ENCODE peak calls at places on chromosomes 4 and X, in five cellular contexts. One of them, this sample, is unnamed.

GRCh38 chr4:139154538-139154937 is 22.5 kb downstream of the ELF2 start:
- ATAC-seq in heart left ventricle: no peak
- ATAC-seq in HCT116: no peak
- ATAC-seq in lower lobe of right lung: no peak
- ATAC-seq in upper lobe of right lung: no peak
- ATAC-seq in this sample: no peak

GRCh38 chr4:2932561-2932950 is 30.6 kb downstream of the NOP14 start:
- ATAC-seq in heart left ventricle: no peak
- ATAC-seq in HCT116: no peak
- ATAC-seq in lower lobe of right lung: no peak
- ATAC-seq in upper lobe of right lung: no peak
- ATAC-seq in this sample: no peak

GRCh38 chr4:8089862-8090261 is 68.8 kb downstream of the ABLIM2 start:
- ATAC-seq in heart left ventricle: peak; percentile 35
- ATAC-seq in HCT116: no peak
- ATAC-seq in lower lobe of right lung: no peak
- ATAC-seq in upper lobe of right lung: peak; percentile 32
- ATAC-seq in this sample: peak; percentile 25

GRCh38 chr4:39166670-39167069 is 15.7 kb upstream of the WDR19 start:
- ATAC-seq in heart left ventricle: no peak
- ATAC-seq in HCT116: no peak
- ATAC-seq in lower lobe of right lung: no peak
- ATAC-seq in upper lobe of right lung: no peak
- ATAC-seq in this sample: no peak

GRCh38 chr4:112735474-112735951 is 98.6 kb downstream of the LARP7 start:
- ATAC-seq in heart left ventricle: no peak
- ATAC-seq in HCT116: no peak
- ATAC-seq in lower lobe of right lung: no peak
- ATAC-seq in upper lobe of right lung: no peak
- ATAC-seq in this sample: no peak

GRCh38 chr4:48557478-48557877 is 67.4 kb downstream of the ZAR1 start:
- ATAC-seq in heart left ventricle: no peak
- ATAC-seq in HCT116: peak; percentile 60
- ATAC-seq in lower lobe of right lung: no peak
- ATAC-seq in upper lobe of right lung: no peak
- ATAC-seq in this sample: no peak

GRCh38 chr4:7146764-7147071 is 45.6 kb upstream of the SORCS2 start:
- ATAC-seq in heart left ventricle: no peak
- ATAC-seq in HCT116: no peak
- ATAC-seq in lower lobe of right lung: no peak
- ATAC-seq in upper lobe of right lung: no peak
- ATAC-seq in this sample: no peak

GRCh38 chr4:10095296-10095991 is 21.2 kb downstream of the WDR1 start:
- ATAC-seq in heart left ventricle: no peak
- ATAC-seq in HCT116: peak; percentile 36
- ATAC-seq in lower lobe of right lung: peak; percentile 2
- ATAC-seq in upper lobe of right lung: no peak
- ATAC-seq in this sample: no peak

GRCh38 chrX:44974462-44974861 is 101.5 kb downstream of the KDM6A start:
- ATAC-seq in heart left ventricle: no peak
- ATAC-seq in HCT116: peak; percentile 66
- ATAC-seq in lower lobe of right lung: no peak
- ATAC-seq in upper lobe of right lung: no peak
- ATAC-seq in this sample: no peak

GRCh38 chrX:113473418-113473817 is 632.8 kb upstream of the AMOT start:
- ATAC-seq in heart left ventricle: no peak
- ATAC-seq in HCT116: no peak
- ATAC-seq in lower lobe of right lung: no peak
- ATAC-seq in upper lobe of right lung: no peak
- ATAC-seq in this sample: no peak

GRCh38 chr4:115323106-115323684 is 209.8 kb upstream of the NDST4 start:
- ATAC-seq in heart left ventricle: no peak
- ATAC-seq in HCT116: no peak
- ATAC-seq in lower lobe of right lung: no peak
- ATAC-seq in upper lobe of right lung: no peak
- ATAC-seq in this sample: no peak

GRCh38 chr4:137531951-137532868 is at the start of gene PCDH18:
- ATAC-seq in heart left ventricle: peak; percentile 93
- ATAC-seq in HCT116: no peak
- ATAC-seq in lower lobe of right lung: peak; percentile 89
- ATAC-seq in upper lobe of right lung: peak; percentile 91
- ATAC-seq in this sample: peak; percentile 96

GRCh38 chr4:134327274-134328122 is 125.9 kb upstream of the PABPC4L start:
- ATAC-seq in heart left ventricle: no peak
- ATAC-seq in HCT116: no peak
- ATAC-seq in lower lobe of right lung: no peak
- ATAC-seq in upper lobe of right lung: no peak
- ATAC-seq in this sample: no peak

GRCh38 chr4:4942658-4943057 is 76.6 kb downstream of the CYTL1 start:
- ATAC-seq in heart left ventricle: no peak
- ATAC-seq in HCT116: no peak
- ATAC-seq in lower lobe of right lung: no peak
- ATAC-seq in upper lobe of right lung: no peak
- ATAC-seq in this sample: no peak

GRCh38 chr4:78687818-78688217 is 88.3 kb upstream of the BMP2K start:
- ATAC-seq in heart left ventricle: no peak
- ATAC-seq in HCT116: no peak
- ATAC-seq in lower lobe of right lung: peak; percentile 55
- ATAC-seq in upper lobe of right lung: peak; percentile 73
- ATAC-seq in this sample: no peak

GRCh38 chrX:16771483-16772398 is 14.5 kb upstream of the TXLNG start:
- ATAC-seq in heart left ventricle: no peak
- ATAC-seq in HCT116: peak; percentile 88
- ATAC-seq in lower lobe of right lung: no peak
- ATAC-seq in upper lobe of right lung: no peak
- ATAC-seq in this sample: no peak

GRCh38 chrX:72129661-72130060 is 2.1 kb downstream of the RTL5 start:
- ATAC-seq in heart left ventricle: no peak
- ATAC-seq in HCT116: no peak
- ATAC-seq in lower lobe of right lung: no peak
- ATAC-seq in upper lobe of right lung: no peak
- ATAC-seq in this sample: no peak

GRCh38 chr4:84753318-84753972 is 170.5 kb downstream of the CDS1 start:
- ATAC-seq in heart left ventricle: peak; percentile 65
- ATAC-seq in HCT116: no peak
- ATAC-seq in lower lobe of right lung: peak; percentile 72
- ATAC-seq in upper lobe of right lung: peak; percentile 80
- ATAC-seq in this sample: peak; percentile 57

GRCh38 chr4:141465151-141465550 is 171.2 kb upstream of the IL15 start:
- ATAC-seq in heart left ventricle: no peak
- ATAC-seq in HCT116: no peak
- ATAC-seq in lower lobe of right lung: no peak
- ATAC-seq in upper lobe of right lung: no peak
- ATAC-seq in this sample: no peak

GRCh38 chr4:22220965-22221364 is 272.4 kb upstream of the KCNIP4 start:
- ATAC-seq in heart left ventricle: no peak
- ATAC-seq in HCT116: no peak
- ATAC-seq in lower lobe of right lung: no peak
- ATAC-seq in upper lobe of right lung: no peak
- ATAC-seq in this sample: no peak

GRCh38 chrX:23503835-23504539 is 163.3 kb upstream of the PRDX4 start:
- ATAC-seq in heart left ventricle: peak; percentile 95
- ATAC-seq in HCT116: peak; percentile 97
- ATAC-seq in lower lobe of right lung: peak; percentile 90
- ATAC-seq in upper lobe of right lung: peak; percentile 94
- ATAC-seq in this sample: peak; percentile 48

GRCh38 chrX:46953597-46953996 is 41.4 kb downstream of the JADE3 start:
- ATAC-seq in heart left ventricle: peak; percentile 31
- ATAC-seq in HCT116: no peak
- ATAC-seq in lower lobe of right lung: no peak
- ATAC-seq in upper lobe of right lung: no peak
- ATAC-seq in this sample: no peak

GRCh38 chr4:24736066-24736465 is 59.3 kb upstream of the SOD3 start:
- ATAC-seq in heart left ventricle: no peak
- ATAC-seq in HCT116: peak; percentile 74
- ATAC-seq in lower lobe of right lung: peak; percentile 47
- ATAC-seq in upper lobe of right lung: peak; percentile 75
- ATAC-seq in this sample: no peak

GRCh38 chr4:102439835-102440234 is 61.3 kb upstream of the NFKB1 start:
- ATAC-seq in heart left ventricle: peak; percentile 44
- ATAC-seq in HCT116: no peak
- ATAC-seq in lower lobe of right lung: peak; percentile 73
- ATAC-seq in upper lobe of right lung: peak; percentile 56
- ATAC-seq in this sample: peak; percentile 50

GRCh38 chr4:68373513-68373912 is 23.6 kb upstream of the YTHDC1 start:
- ATAC-seq in heart left ventricle: peak; percentile 100
- ATAC-seq in HCT116: no peak
- ATAC-seq in lower lobe of right lung: peak; percentile 83
- ATAC-seq in upper lobe of right lung: peak; percentile 90
- ATAC-seq in this sample: peak; percentile 96

GRCh38 chrX:151921866-151922265 is 9.2 kb downstream of the MAGEA4 start:
- ATAC-seq in heart left ventricle: no peak
- ATAC-seq in HCT116: no peak
- ATAC-seq in lower lobe of right lung: no peak
- ATAC-seq in upper lobe of right lung: no peak
- ATAC-seq in this sample: no peak

GRCh38 chr4:110310795-110311194 is 112.4 kb upstream of the ELOVL6 start:
- ATAC-seq in heart left ventricle: no peak
- ATAC-seq in HCT116: peak; percentile 53
- ATAC-seq in lower lobe of right lung: no peak
- ATAC-seq in upper lobe of right lung: peak; percentile 43
- ATAC-seq in this sample: no peak

GRCh38 chr4:73864973-73865372 is 4.2 kb upstream of the CXCL1 start:
- ATAC-seq in heart left ventricle: no peak
- ATAC-seq in HCT116: no peak
- ATAC-seq in lower lobe of right lung: no peak
- ATAC-seq in upper lobe of right lung: no peak
- ATAC-seq in this sample: no peak

GRCh38 chr4:76545161-76545884 is 110.3 kb downstream of the SHROOM3 start:
- ATAC-seq in heart left ventricle: no peak
- ATAC-seq in HCT116: no peak
- ATAC-seq in lower lobe of right lung: no peak
- ATAC-seq in upper lobe of right lung: no peak
- ATAC-seq in this sample: no peak

GRCh38 chrX:129540725-129541184 is 696 bp downstream of the OCRL start:
- ATAC-seq in heart left ventricle: peak; percentile 57
- ATAC-seq in HCT116: peak; percentile 64
- ATAC-seq in lower lobe of right lung: peak; percentile 84
- ATAC-seq in upper lobe of right lung: peak; percentile 78
- ATAC-seq in this sample: peak; percentile 63

DNA sequence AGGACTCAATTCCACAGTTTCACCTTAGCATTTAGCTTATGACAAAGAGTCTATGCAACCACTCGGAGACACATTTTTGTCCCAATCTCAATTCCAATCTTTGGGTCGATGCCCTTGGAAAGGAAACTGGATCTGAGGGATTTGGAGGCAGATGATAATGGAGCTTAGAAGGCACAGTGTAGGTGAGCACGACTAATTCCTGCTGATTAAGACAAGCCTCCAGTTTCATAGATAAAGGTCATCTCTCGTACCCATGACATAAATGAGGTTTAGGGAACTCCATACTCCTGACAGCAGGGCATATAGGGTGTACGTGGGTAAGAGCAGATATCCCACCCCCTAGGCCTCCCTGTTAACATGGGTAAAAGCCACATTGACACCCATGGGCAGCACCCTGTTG is 24.4 kb upstream of the ZNF718 start:
- ATAC-seq in heart left ventricle: no peak
- ATAC-seq in HCT116: no peak
- ATAC-seq in lower lobe of right lung: no peak
- ATAC-seq in upper lobe of right lung: no peak
- ATAC-seq in this sample: no peak
- TF ChIP-seq CTCF in heart left ventricle: no peak
- TF ChIP-seq CTCF in HCT116: no peak
- TF ChIP-seq CTCF in lower lobe of right lung: no peak
- TF ChIP-seq CTCF in upper lobe of right lung: no peak
- TF ChIP-seq CTCF in this sample: no peak

DNA sequence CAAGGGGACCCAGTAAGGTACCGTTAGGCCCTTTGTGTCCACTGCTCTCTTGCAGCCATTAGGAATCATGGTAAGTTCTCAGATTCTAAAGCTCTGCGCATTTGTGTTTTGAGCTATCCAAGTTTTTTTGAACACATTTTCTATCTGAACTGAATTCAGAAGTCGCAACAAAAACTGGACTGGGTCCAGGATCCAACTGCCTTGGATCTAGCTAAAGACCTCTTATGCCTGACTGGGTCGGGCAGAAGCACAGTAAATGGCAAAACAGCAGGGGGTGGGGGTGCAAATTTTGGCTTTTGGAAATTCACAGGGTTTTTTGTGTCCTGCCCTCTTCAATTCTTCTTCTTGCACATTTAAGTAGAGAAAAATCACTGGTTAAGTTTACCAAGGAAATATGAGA is 30.0 kb downstream of the RCHY1 start:
- ATAC-seq in heart left ventricle: no peak
- ATAC-seq in HCT116: no peak
- ATAC-seq in lower lobe of right lung: no peak
- ATAC-seq in upper lobe of right lung: no peak
- ATAC-seq in this sample: no peak
- H3K36me3 ChIP-seq in heart left ventricle: peaks cover 93% of the 10 kb centered on the region
- H3K36me3 ChIP-seq in HCT116: peaks cover 17% of the 10 kb centered on the region
- H3K36me3 ChIP-seq in lower lobe of right lung: peaks cover 94% of the 10 kb centered on the region
- H3K36me3 ChIP-seq in upper lobe of right lung: peaks cover 83% of the 10 kb centered on the region
- H3K36me3 ChIP-seq in this sample: peaks cover 74% of the 10 kb centered on the region

DNA sequence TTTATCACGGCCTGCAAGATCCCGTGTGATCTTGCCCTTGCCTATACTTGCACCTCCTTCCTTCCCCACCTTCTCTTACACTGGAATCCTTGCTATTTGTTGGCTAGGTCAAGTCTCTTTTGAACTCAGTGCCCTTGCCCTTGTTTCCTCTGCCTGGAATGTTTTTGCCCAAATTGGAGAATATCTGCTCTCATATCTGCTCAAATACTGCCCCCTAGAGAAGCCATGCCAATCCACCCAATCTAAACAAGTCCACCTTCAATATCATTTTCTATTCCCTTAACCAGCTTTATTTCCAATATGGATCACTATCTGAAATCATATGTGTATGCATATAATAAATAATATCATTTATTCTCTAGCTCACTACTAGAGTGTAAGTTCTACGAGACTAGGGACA is 1044.2 kb upstream of the FTHL17 start:
- ATAC-seq in heart left ventricle: no peak
- ATAC-seq in HCT116: no peak
- ATAC-seq in lower lobe of right lung: no peak
- ATAC-seq in upper lobe of right lung: no peak
- ATAC-seq in this sample: no peak
- H3K27ac ChIP-seq in heart left ventricle: no peak overlapping the region
- H3K27ac ChIP-seq in HCT116: no peak overlapping the region
- H3K27ac ChIP-seq in lower lobe of right lung: no peak overlapping the region
- H3K27ac ChIP-seq in upper lobe of right lung: no peak overlapping the region
- H3K27ac ChIP-seq in this sample: no peak overlapping the region

GRCh38 chr4:154916068-154916467 is 135.0 kb downstream of the RBM46 start:
- ATAC-seq in heart left ventricle: no peak
- ATAC-seq in HCT116: no peak
- ATAC-seq in lower lobe of right lung: no peak
- ATAC-seq in upper lobe of right lung: no peak
- ATAC-seq in this sample: no peak

GRCh38 chr4:154908168-154908567 is 127.1 kb downstream of the RBM46 start:
- ATAC-seq in heart left ventricle: no peak
- ATAC-seq in HCT116: no peak
- ATAC-seq in lower lobe of right lung: no peak
- ATAC-seq in upper lobe of right lung: no peak
- ATAC-seq in this sample: no peak

GRCh38 chr4:154911608-154912098 is 130.6 kb downstream of the RBM46 start:
- ATAC-seq in heart left ventricle: no peak
- ATAC-seq in HCT116: no peak
- ATAC-seq in lower lobe of right lung: no peak
- ATAC-seq in upper lobe of right lung: no peak
- ATAC-seq in this sample: no peak

GRCh38 chr4:154911097-154911496 is 130.0 kb downstream of the RBM46 start:
- ATAC-seq in heart left ventricle: no peak
- ATAC-seq in HCT116: no peak
- ATAC-seq in lower lobe of right lung: no peak
- ATAC-seq in upper lobe of right lung: no peak
- ATAC-seq in this sample: no peak
- TF ChIP-seq CTCF in heart left ventricle: no peak
- TF ChIP-seq CTCF in HCT116: peak; percentile 22
- TF ChIP-seq CTCF in lower lobe of right lung: no peak
- TF ChIP-seq CTCF in upper lobe of right lung: no peak
- TF ChIP-seq CTCF in this sample: no peak

GRCh38 chr4:1298461-1298860 is 8.8 kb downstream of the MAEA start:
- ATAC-seq in heart left ventricle: no peak
- ATAC-seq in HCT116: no peak
- ATAC-seq in lower lobe of right lung: no peak
- ATAC-seq in upper lobe of right lung: no peak
- ATAC-seq in this sample: no peak
- H3K36me3 ChIP-seq in heart left ventricle: peaks cover 40% of the 10 kb centered on the region
- H3K36me3 ChIP-seq in HCT116: peaks cover 5% of the 10 kb centered on the region
- H3K36me3 ChIP-seq in lower lobe of right lung: peaks cover 46% of the 10 kb centered on the region
- H3K36me3 ChIP-seq in upper lobe of right lung: peaks cover 36% of the 10 kb centered on the region
- H3K36me3 ChIP-seq in this sample: no peaks in the 10 kb centered on the region